ENCODE peak calls at places on chromosomes 3 and 15, in five cellular contexts. K is brain microvascular endothelial cell, C is IMR-90, G is upper lobe of right lung, L is choroid plexus epithelial cell. Z is an unnamed sample.

GRCh38 chr3:5186089-5186853 is 1.2 kb upstream of the EDEM1 start:
- DNase-seq in K (no peak), C (no peak), G (no peak), L (no peak), Z (no peak)

GRCh38 chr3:152319256-152319655 is 50.5 kb downstream of the MBNL1 start:
- DNase-seq in K (no peak), C (no peak), G (no peak), L (no peak), Z (no peak)

GRCh38 chr15:100170280-100170654 is 171.5 kb downstream of the ADAMTS17 start:
- DNase-seq in K (no peak), C (no peak), G (no peak), L (no peak), Z (no peak)

GRCh38 chr15:69085325-69086081 is 71.0 kb downstream of the NOX5 start:
- DNase-seq in K (no peak), C (no peak), G (no peak), L (no peak), Z (no peak)

GRCh38 chr15:69467636-69468035 is 15.0 kb downstream of the RPLP1 start:
- DNase-seq in K (no peak), C (no peak), G (peak; percentile 71), L (no peak), Z (no peak)

GRCh38 chr3:48301020-48301813 is 32.2 kb downstream of the SPINK8 start:
- DNase-seq in K (peak; percentile 75), C (peak; percentile 84), G (peak; percentile 97), L (peak; percentile 92), Z (peak; percentile 72)

GRCh38 chr3:70281663-70282062 is 30.8 kb downstream of the MDFIC2 start:
- DNase-seq in K (peak; percentile 32), C (peak; percentile 15), G (no peak), L (peak; percentile 79), Z (no peak)

GRCh38 chr3:188278717-188279324 is 124.9 kb downstream of the LPP start:
- DNase-seq in K (no peak), C (no peak), G (no peak), L (no peak), Z (no peak)

GRCh38 chr3:175192536-175192935 is 333.4 kb downstream of the NAALADL2 start:
- DNase-seq in K (no peak), C (peak; percentile 12), G (no peak), L (peak; percentile 38), Z (no peak)

GRCh38 chr3:72549819-72550581 is 298.2 kb downstream of the SHQ1 start:
- DNase-seq in K (no peak), C (no peak), G (no peak), L (no peak), Z (no peak)

GRCh38 chr3:71702131-71703024 is 22.8 kb downstream of the EIF4E3 start:
- DNase-seq in K (no peak), C (no peak), G (no peak), L (peak; percentile 54), Z (no peak)

GRCh38 chr3:154098396-154098795 is 22.8 kb upstream of the ARHGEF26 start:
- DNase-seq in K (no peak), C (no peak), G (no peak), L (no peak), Z (no peak)

GRCh38 chr3:171446801-171447578 is 13.2 kb downstream of the TNIK start:
- DNase-seq in K (peak; percentile 48), C (peak; percentile 93), G (no peak), L (no peak), Z (peak; percentile 33)

GRCh38 chr3:4587838-4588105 is 94.6 kb downstream of the ITPR1 start:
- DNase-seq in K (no peak), C (no peak), G (no peak), L (no peak), Z (no peak)

GRCh38 chr3:5057857-5058324 is 64.2 kb upstream of the ARL8B start:
- DNase-seq in K (peak; percentile 90), C (peak; percentile 85), G (peak; percentile 71), L (peak; percentile 96), Z (peak; percentile 75)

GRCh38 chr15:85582719-85583089 is 202.3 kb downstream of the AKAP13 start:
- DNase-seq in K (no peak), C (peak; percentile 46), G (peak; percentile 60), L (peak; percentile 78), Z (no peak)

GRCh38 chr3:56915969-56916586 is 114.3 kb upstream of the ARHGEF3 start:
- DNase-seq in K (no peak), C (no peak), G (no peak), L (no peak), Z (no peak)

GRCh38 chr3:41222508-41222907 is 23.2 kb downstream of the CTNNB1 start:
- DNase-seq in K (no peak), C (no peak), G (no peak), L (peak; percentile 42), Z (no peak)

GRCh38 chr3:37453393-37454391 is 279.3 kb upstream of the LRRFIP2 start:
- DNase-seq in K (no peak), C (no peak), G (peak; percentile 78), L (peak; percentile 26), Z (no peak)

GRCh38 chr3:58962816-58963215 is 87.0 kb downstream of the CFAP20DC start:
- DNase-seq in K (no peak), C (peak; percentile 64), G (no peak), L (peak; percentile 37), Z (no peak)

GRCh38 chr15:58762731-58763130 is 8.4 kb upstream of the MINDY2 start:
- DNase-seq in K (no peak), C (no peak), G (no peak), L (no peak), Z (no peak)

GRCh38 chr15:96264351-96264798 is 66.1 kb upstream of the NR2F2 start:
- DNase-seq in K (no peak), C (no peak), G (no peak), L (peak; percentile 26), Z (no peak)

GRCh38 chr3:170660139-170660538 is 74.3 kb upstream of the SLC7A14 start:
- DNase-seq in K (no peak), C (no peak), G (no peak), L (no peak), Z (no peak)

DNA sequence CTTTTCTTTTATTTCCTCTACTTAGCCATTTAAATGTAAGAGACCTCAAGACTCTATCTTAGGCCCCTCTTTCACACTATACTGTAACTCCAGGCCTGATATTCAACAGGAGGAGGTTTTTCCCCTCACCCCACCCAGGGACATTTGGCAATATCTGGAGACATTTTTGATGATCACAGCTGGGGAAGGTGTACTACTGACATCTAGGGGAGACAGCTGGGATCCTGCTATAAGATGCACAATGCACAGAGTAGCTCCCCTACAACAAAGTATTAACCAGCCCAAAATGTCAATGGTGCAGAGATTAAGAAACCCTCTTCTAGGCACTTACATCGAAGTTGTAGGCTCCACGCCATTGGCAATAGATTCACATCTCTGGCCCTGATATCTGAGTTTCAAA is 517.5 kb upstream of the UBE2E2 start:
- DNase-seq in K (peak; percentile 35), C (no peak), G (no peak), L (peak; percentile 49), Z (no peak)
- TF ChIP-seq CTCF in K (peak; percentile 73), C (no peak), G (no peak), L (peak; percentile 74), Z (no peak)

DNA sequence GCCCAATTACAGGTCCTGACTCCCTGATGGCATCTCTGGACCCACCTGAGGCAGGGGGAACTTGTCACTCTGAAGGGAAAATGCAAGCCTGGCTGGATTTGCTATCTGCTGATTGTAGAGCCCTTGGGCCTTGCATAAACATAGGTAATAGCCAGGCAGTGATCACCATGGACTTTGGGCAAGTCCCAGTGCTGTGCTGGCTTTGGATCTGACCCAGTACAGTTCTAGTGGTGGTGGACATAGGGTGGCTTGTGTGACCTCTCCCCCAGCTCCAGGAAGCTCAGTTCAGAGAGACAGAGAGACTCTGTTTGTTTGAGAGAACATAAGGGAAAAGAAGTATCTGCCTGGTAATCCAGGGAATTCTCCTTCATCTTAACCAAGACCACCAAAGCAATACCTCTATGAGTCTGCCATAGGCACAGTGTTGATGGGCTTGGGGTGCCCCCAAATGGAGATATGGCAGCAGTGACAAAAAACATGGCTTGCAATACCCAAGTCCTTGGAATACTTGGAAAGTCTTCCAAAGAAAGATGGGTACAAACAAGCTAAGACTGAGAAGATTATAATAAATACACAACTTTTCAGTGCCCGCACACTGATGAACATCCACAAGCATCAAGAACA is 348.5 kb downstream of the PYDC2 start:
- DNase-seq in K (no peak), C (no peak), G (no peak), L (no peak), Z (no peak)
- TF ChIP-seq CTCF in K (no peak), C (no peak), G (no peak), L (no peak), Z (no peak)

GRCh38 chr3:115212615-115213014 is 65.5 kb upstream of the ZBTB20 start:
- DNase-seq in K (no peak), C (no peak), G (no peak), L (no peak), Z (no peak)

GRCh38 chr3:115217678-115218451 is 70.8 kb upstream of the ZBTB20 start:
- DNase-seq in K (peak; percentile 70), C (peak; percentile 71), G (no peak), L (peak; percentile 83), Z (peak; percentile 49)

GRCh38 chr3:115211810-115212492 is 64.9 kb upstream of the ZBTB20 start:
- DNase-seq in K (no peak), C (no peak), G (no peak), L (no peak), Z (no peak)

DNA sequence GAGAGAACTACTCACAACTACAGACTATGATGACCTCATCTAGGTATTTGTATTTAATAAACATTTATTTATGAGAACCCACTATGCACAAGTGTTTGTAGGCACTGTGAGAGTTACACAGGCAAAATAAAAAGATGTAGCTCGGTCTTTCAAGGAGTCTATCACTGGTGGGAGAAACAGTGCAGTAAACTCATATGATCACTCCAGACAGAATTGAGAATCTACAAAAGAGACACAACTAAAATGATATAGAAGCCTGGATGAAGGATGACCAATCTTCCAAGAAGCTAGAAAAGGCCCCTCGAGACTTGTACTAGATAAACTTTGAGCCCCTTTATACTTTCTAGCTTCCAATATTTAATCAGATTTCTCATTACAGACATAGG is 70.2 kb upstream of the ZBTB20 start:
- DNase-seq in K (no peak), C (no peak), G (no peak), L (no peak), Z (no peak)
- TF ChIP-seq CTCF in K (no peak), C (no peak), G (no peak), L (no peak), Z (no peak)

DNA sequence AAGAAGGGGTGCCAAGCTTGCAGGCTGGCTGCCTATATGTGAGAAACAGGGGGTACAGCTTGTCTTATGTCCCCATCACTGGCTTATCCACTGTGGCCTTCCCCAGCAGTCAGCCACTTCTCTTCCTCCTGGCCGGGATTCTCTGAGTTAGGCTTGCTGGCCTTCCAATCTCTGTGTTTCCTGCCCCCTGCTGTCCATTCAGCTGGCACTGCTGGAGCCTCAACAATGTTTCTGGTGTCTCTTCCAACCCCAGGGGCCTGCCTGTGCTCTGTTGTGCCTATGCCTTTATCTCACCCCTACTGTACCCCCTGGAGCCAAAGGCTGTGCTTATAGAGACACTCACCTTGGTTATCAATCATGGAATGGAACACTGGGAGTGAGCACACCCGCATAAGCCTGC is 36.5 kb downstream of the ANAPC13 start:
- DNase-seq in K (peak; percentile 54), C (peak; percentile 45), G (no peak), L (peak; percentile 72), Z (no peak)
- TF ChIP-seq CTCF in K (peak; percentile 77), C (peak; percentile 53), G (peak; percentile 41), L (peak; percentile 72), Z (peak; percentile 47)